ENCODE peak calls at places on chromosomes 12 and 14, in five cellular contexts. G, L, B, J and T are unnamed samples.

GRCh38 chr12:11838403-11838802 is 188.9 kb downstream of the ETV6 start:
- DNase-seq in B (no peak), G (no peak), L (no peak), J (no peak), T (no peak)

GRCh38 chr12:42728770-42729531 is 139.4 kb upstream of the PRICKLE1 start:
- DNase-seq in J (no peak), L (peak), G (no peak), B (no peak), T (no peak)

GRCh38 chr14:68820536-68820935 is 27.7 kb upstream of the ZFP36L1 start:
- DNase-seq in J (no peak), L (no peak), G (no peak), B (no peak), T (no peak)

GRCh38 chr14:68662395-68662794 is 130.5 kb downstream of the ZFP36L1 start:
- DNase-seq in G (peak), B (no peak), J (no peak), L (no peak), T (no peak)

GRCh38 chr12:6122211-6122610 is 2.3 kb downstream of the VWF start:
- DNase-seq in J (no peak), B (no peak), G (no peak), L (no peak), T (no peak)

GRCh38 chr12:43692064-43692463 is 66.5 kb downstream of the PUS7L start:
- DNase-seq in L (peak), G (peak), J (no peak), B (no peak), T (peak)

GRCh38 chr14:78398216-78398615 is 228.0 kb downstream of the NRXN3 start:
- DNase-seq in L (no peak), J (no peak), B (no peak), G (no peak), T (no peak)

GRCh38 chr12:52139579-52140062 is 52.2 kb downstream of the KRT80 start:
- DNase-seq in L (peak), B (no peak), G (peak), J (peak), T (peak)

GRCh38 chr14:73027546-73027945 is 640 bp upstream of the ZFYVE1 start:
- DNase-seq in B (no peak), G (no peak), J (no peak), L (no peak), T (no peak)